ENCODE peak calls at places on chromosomes 1 and 21, in four cellular contexts. One of them, this sample, is unnamed.

GRCh38 chr1:111852216-111852615 is 96.5 kb downstream of the DDX20 start:
- DNase-seq in PC-3: no peak
- DNase-seq in ascending aorta: no peak
- DNase-seq in pancreas: no peak
- DNase-seq in this sample: no peak

GRCh38 chr1:2800664-2801045 is 838 bp downstream of the TTC34 start:
- DNase-seq in PC-3: no peak
- DNase-seq in ascending aorta: no peak
- DNase-seq in pancreas: no peak
- DNase-seq in this sample: no peak

GRCh38 chr1:165598676-165599059 is 32.4 kb upstream of the MGST3 start:
- DNase-seq in ascending aorta: no peak
- DNase-seq in PC-3: no peak
- DNase-seq in pancreas: no peak
- DNase-seq in this sample: no peak

GRCh38 chr1:173255214-173255813 is 48.2 kb upstream of the TNFSF4 start:
- DNase-seq in pancreas: no peak
- DNase-seq in PC-3: peak; percentile 90
- DNase-seq in ascending aorta: no peak
- DNase-seq in this sample: no peak

GRCh38 chr1:92784051-92784638 is 763 bp downstream of the EVI5 start:
- DNase-seq in pancreas: no peak
- DNase-seq in ascending aorta: peak; percentile 72
- DNase-seq in PC-3: peak; percentile 61
- DNase-seq in this sample: peak; percentile 31

GRCh38 chr1:117010310-117010969 is 8.9 kb downstream of the CD101 start:
- DNase-seq in ascending aorta: no peak
- DNase-seq in pancreas: no peak
- DNase-seq in PC-3: no peak
- DNase-seq in this sample: no peak

GRCh38 chr1:64246294-64246917 is 43.0 kb downstream of the UBE2U start:
- DNase-seq in pancreas: no peak
- DNase-seq in PC-3: peak; percentile 69
- DNase-seq in ascending aorta: no peak
- DNase-seq in this sample: no peak

GRCh38 chr1:230268371-230269170 is 157.6 kb downstream of the PGBD5 start:
- DNase-seq in pancreas: peak; percentile 47
- DNase-seq in PC-3: peak; percentile 80
- DNase-seq in ascending aorta: peak; percentile 66
- DNase-seq in this sample: no peak

GRCh38 chr1:187264995-187265602 is 436.4 kb downstream of the PLA2G4A start:
- DNase-seq in pancreas: no peak
- DNase-seq in PC-3: peak; percentile 68
- DNase-seq in ascending aorta: no peak
- DNase-seq in this sample: no peak

GRCh38 chr1:54002544-54003248 is 15.3 kb downstream of the LDLRAD1 start:
- DNase-seq in PC-3: no peak
- DNase-seq in ascending aorta: no peak
- DNase-seq in pancreas: no peak
- DNase-seq in this sample: peak; percentile 11

GRCh38 chr21:14842641-14843040 is 222.2 kb downstream of the NRIP1 start:
- DNase-seq in ascending aorta: no peak
- DNase-seq in PC-3: no peak
- DNase-seq in pancreas: no peak
- DNase-seq in this sample: no peak

GRCh38 chr1:224988042-224988441 is 58.6 kb downstream of the DNAH14 start:
- DNase-seq in ascending aorta: no peak
- DNase-seq in PC-3: no peak
- DNase-seq in pancreas: no peak
- DNase-seq in this sample: no peak

GRCh38 chr1:40564913-40565312 is 33.5 kb downstream of the ZNF684 start:
- DNase-seq in ascending aorta: no peak
- DNase-seq in PC-3: no peak
- DNase-seq in pancreas: no peak
- DNase-seq in this sample: no peak

GRCh38 chr1:42430286-42430685 is 25.5 kb downstream of the ZMYND12 start:
- DNase-seq in pancreas: no peak
- DNase-seq in ascending aorta: no peak
- DNase-seq in PC-3: peak; percentile 75
- DNase-seq in this sample: no peak

GRCh38 chr1:65009176-65009575 is 42.8 kb upstream of the JAK1 start:
- DNase-seq in PC-3: no peak
- DNase-seq in pancreas: no peak
- DNase-seq in ascending aorta: no peak
- DNase-seq in this sample: no peak

GRCh38 chr1:214546886-214547641 is 4.3 kb downstream of the PTPN14 start:
- DNase-seq in pancreas: no peak
- DNase-seq in ascending aorta: no peak
- DNase-seq in PC-3: peak; percentile 44
- DNase-seq in this sample: no peak

GRCh38 chr1:45038661-45039364 is 26.8 kb downstream of the UROD start:
- DNase-seq in pancreas: no peak
- DNase-seq in PC-3: no peak
- DNase-seq in ascending aorta: no peak
- DNase-seq in this sample: no peak

GRCh38 chr1:119648620-119649004 is 546 bp upstream of the ZNF697 start:
- DNase-seq in pancreas: no peak
- DNase-seq in ascending aorta: no peak
- DNase-seq in PC-3: no peak
- DNase-seq in this sample: no peak

GRCh38 chr1:97903626-97904025 is 17.2 kb downstream of the DPYD start:
- DNase-seq in PC-3: no peak
- DNase-seq in ascending aorta: no peak
- DNase-seq in pancreas: no peak
- DNase-seq in this sample: no peak

GRCh38 chr1:214364335-214364734 is 83.4 kb downstream of the SMYD2 start:
- DNase-seq in pancreas: no peak
- DNase-seq in PC-3: no peak
- DNase-seq in ascending aorta: no peak
- DNase-seq in this sample: no peak

GRCh38 chr1:146036990-146037646 is 15.6 kb upstream of the HJV start:
- DNase-seq in ascending aorta: peak; percentile 93
- DNase-seq in pancreas: peak; percentile 77
- DNase-seq in PC-3: peak; percentile 97
- DNase-seq in this sample: peak; percentile 79

GRCh38 chr1:154726443-154726842 is 118.5 kb upstream of the ADAR start:
- DNase-seq in pancreas: no peak
- DNase-seq in PC-3: peak; percentile 61
- DNase-seq in ascending aorta: no peak
- DNase-seq in this sample: no peak

GRCh38 chr1:13585996-13586395 is 2.4 kb downstream of the PDPN start:
- DNase-seq in PC-3: no peak
- DNase-seq in ascending aorta: no peak
- DNase-seq in pancreas: no peak
- DNase-seq in this sample: no peak

GRCh38 chr21:42102063-42102462 is 30.9 kb downstream of the UMODL1 start:
- DNase-seq in ascending aorta: no peak
- DNase-seq in PC-3: peak; percentile 12
- DNase-seq in pancreas: no peak
- DNase-seq in this sample: no peak

GRCh38 chr21:42103843-42104242 is 32.7 kb downstream of the UMODL1 start:
- DNase-seq in PC-3: no peak
- DNase-seq in ascending aorta: no peak
- DNase-seq in pancreas: no peak
- DNase-seq in this sample: no peak

GRCh38 chr21:42101246-42101645 is 30.1 kb downstream of the UMODL1 start:
- DNase-seq in pancreas: no peak
- DNase-seq in ascending aorta: no peak
- DNase-seq in PC-3: no peak
- DNase-seq in this sample: no peak

GRCh38 chr21:42102946-42103345 is 31.8 kb downstream of the UMODL1 start:
- DNase-seq in ascending aorta: no peak
- DNase-seq in PC-3: no peak
- DNase-seq in pancreas: no peak
- DNase-seq in this sample: no peak

GRCh38 chr21:42102516-42102915 is 31.4 kb downstream of the UMODL1 start:
- DNase-seq in PC-3: no peak
- DNase-seq in pancreas: no peak
- DNase-seq in ascending aorta: no peak
- DNase-seq in this sample: no peak
- H3K27me3 ChIP-seq in PC-3: no peaks in the 10 kb centered on the region
- H3K27me3 ChIP-seq in pancreas: no peaks in the 10 kb centered on the region
- H3K27me3 ChIP-seq in ascending aorta: no peaks in the 10 kb centered on the region
- H3K27me3 ChIP-seq in this sample: no peaks in the 10 kb centered on the region

GRCh38 chr1:151534662-151535278 is 5.3 kb upstream of the TUFT1 start:
- DNase-seq in pancreas: peak; percentile 63
- DNase-seq in PC-3: peak; percentile 88
- DNase-seq in ascending aorta: peak; percentile 85
- DNase-seq in this sample: peak; percentile 84

GRCh38 chr1:151537112-151537511 is 3.0 kb upstream of the TUFT1 start:
- DNase-seq in ascending aorta: no peak
- DNase-seq in PC-3: peak; percentile 98
- DNase-seq in pancreas: no peak
- DNase-seq in this sample: no peak

GRCh38 chr1:151535326-151536271 is 4.5 kb upstream of the TUFT1 start:
- DNase-seq in PC-3: no peak
- DNase-seq in ascending aorta: no peak
- DNase-seq in pancreas: no peak
- DNase-seq in this sample: no peak

GRCh38 chr1:151533870-151534269 is 6.2 kb upstream of the TUFT1 start:
- DNase-seq in ascending aorta: no peak
- DNase-seq in pancreas: no peak
- DNase-seq in PC-3: no peak
- DNase-seq in this sample: no peak

DNA sequence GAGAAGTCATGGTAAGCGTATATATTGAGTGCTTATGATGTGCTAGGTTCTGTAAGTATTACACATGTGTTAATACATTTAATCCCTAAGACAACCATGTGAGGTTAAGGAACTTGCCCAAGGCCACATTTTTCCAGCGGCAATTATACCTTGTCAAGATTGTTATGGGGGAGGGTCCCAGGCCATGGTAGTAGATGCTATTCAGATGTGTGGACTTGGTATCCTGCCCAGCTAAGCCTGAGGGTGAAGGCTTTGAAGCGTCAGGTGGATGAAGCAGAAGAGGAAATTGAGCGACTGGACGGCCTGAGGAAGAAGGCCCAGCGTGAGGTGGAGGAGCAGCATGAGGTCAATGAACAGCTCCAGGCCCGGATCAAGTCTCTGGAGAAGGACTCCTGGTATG is 3.6 kb upstream of the TUFT1 start:
- DNase-seq in PC-3: no peak
- DNase-seq in pancreas: no peak
- DNase-seq in ascending aorta: no peak
- DNase-seq in this sample: no peak
- H3K27ac ChIP-seq in PC-3: peak overlapping the region; percentile 29
- H3K27ac ChIP-seq in pancreas: no peak overlapping the region
- H3K27ac ChIP-seq in ascending aorta: no peak overlapping the region
- H3K27ac ChIP-seq in this sample: no peak overlapping the region

DNA sequence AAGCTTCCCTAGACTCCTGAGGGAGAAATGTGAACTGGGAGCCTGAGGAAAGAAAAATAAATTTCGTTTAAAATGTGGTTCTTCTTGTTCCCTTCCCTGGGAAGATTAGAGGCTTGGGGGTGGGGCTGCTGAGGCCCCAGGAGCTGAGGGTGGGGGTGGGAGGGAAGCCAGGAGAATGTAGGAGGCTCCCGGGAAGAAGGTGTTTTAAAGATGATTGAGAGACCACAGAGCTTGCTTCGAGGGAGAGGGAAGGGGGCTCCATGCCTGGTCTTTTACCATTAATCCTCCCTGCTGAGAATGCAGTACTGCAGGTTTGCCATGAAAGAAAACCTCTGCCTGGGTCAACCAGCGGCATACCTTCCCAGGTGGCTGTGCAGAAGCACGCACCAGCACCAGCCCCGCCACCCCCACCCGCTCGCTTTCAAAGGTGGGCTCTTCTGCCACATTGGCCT is 15.4 kb downstream of the ABCA4 start:
- DNase-seq in ascending aorta: no peak
- DNase-seq in PC-3: no peak
- DNase-seq in pancreas: no peak
- DNase-seq in this sample: peak; percentile 23
- H3K27me3 ChIP-seq in ascending aorta: no peaks in the 10 kb centered on the region
- H3K27me3 ChIP-seq in PC-3: no peaks in the 10 kb centered on the region
- H3K27me3 ChIP-seq in pancreas: no peaks in the 10 kb centered on the region
- H3K27me3 ChIP-seq in this sample: no peaks in the 10 kb centered on the region

GRCh38 chr1:37438037-37438970 is 36.1 kb upstream of the ZC3H12A start:
- DNase-seq in ascending aorta: no peak
- DNase-seq in PC-3: no peak
- DNase-seq in pancreas: no peak
- DNase-seq in this sample: no peak
- H3K27ac ChIP-seq in ascending aorta: no peak overlapping the region
- H3K27ac ChIP-seq in PC-3: no peak overlapping the region
- H3K27ac ChIP-seq in pancreas: no peak overlapping the region
- H3K27ac ChIP-seq in this sample: no peak overlapping the region

DNA sequence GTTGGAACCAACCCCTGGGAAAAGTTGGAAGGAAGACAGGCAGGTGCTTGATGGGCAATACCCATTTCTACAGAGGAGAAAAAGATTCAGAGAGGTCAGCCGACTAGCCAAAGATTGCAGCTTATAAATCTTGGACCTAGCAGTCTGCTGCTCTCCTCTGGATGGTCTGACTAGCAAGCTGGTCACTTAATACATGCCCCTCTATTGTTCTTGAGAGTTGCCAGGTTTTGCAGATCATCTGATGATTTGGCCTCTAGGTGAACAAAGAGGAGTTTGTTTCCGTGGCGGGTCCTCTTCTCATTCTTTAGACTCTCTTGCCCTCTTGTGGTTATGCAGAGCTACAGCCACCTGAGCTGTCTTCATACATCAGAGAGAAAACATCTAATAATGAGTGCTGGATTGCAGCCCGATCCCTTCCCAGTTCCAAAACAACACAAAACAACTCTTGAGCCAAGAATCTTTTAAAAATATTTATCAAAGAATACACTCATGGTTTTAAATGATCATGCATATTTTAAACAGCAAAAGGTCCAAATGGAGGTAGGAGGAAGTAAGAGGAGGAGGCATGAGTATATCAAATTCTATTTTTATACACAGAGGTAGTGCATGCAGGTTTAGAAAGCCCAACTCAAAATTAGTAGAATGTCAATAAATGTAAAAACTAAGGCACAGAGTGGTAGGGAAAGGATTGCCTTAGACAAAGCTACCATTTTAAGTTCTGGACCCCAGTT is 115.7 kb downstream of the SLC30A10 start:
- DNase-seq in PC-3: peak; percentile 98
- DNase-seq in pancreas: peak; percentile 19
- DNase-seq in ascending aorta: no peak
- DNase-seq in this sample: no peak
- H3K27me3 ChIP-seq in PC-3: peaks cover 44% of the 10 kb centered on the region
- H3K27me3 ChIP-seq in pancreas: no peaks in the 10 kb centered on the region
- H3K27me3 ChIP-seq in ascending aorta: no peaks in the 10 kb centered on the region
- H3K27me3 ChIP-seq in this sample: no peaks in the 10 kb centered on the region

GRCh38 chr1:180524160-180524914 is 22.0 kb upstream of the ACBD6 start:
- DNase-seq in PC-3: no peak
- DNase-seq in ascending aorta: no peak
- DNase-seq in pancreas: no peak
- DNase-seq in this sample: no peak

GRCh38 chr1:180519846-180520245 is 17.5 kb upstream of the ACBD6 start:
- DNase-seq in PC-3: no peak
- DNase-seq in pancreas: no peak
- DNase-seq in ascending aorta: no peak
- DNase-seq in this sample: no peak

GRCh38 chr1:180521474-180522203 is 19.3 kb upstream of the ACBD6 start:
- DNase-seq in ascending aorta: no peak
- DNase-seq in PC-3: peak; percentile 41
- DNase-seq in pancreas: no peak
- DNase-seq in this sample: no peak

GRCh38 chr1:180524915-180525695 is 22.7 kb upstream of the ACBD6 start:
- DNase-seq in pancreas: no peak
- DNase-seq in ascending aorta: no peak
- DNase-seq in PC-3: no peak
- DNase-seq in this sample: no peak

GRCh38 chr1:180522204-180522497 is 19.8 kb upstream of the ACBD6 start:
- DNase-seq in ascending aorta: no peak
- DNase-seq in PC-3: no peak
- DNase-seq in pancreas: no peak
- DNase-seq in this sample: no peak
- H3K27ac ChIP-seq in ascending aorta: no peak overlapping the region
- H3K27ac ChIP-seq in PC-3: no peak overlapping the region
- H3K27ac ChIP-seq in pancreas: peak overlapping the region; percentile 20
- H3K27ac ChIP-seq in this sample: no peak overlapping the region

This sample was measured in stomach.